ENCODE peak calls at places on chromosomes 12 and 14, in seven cellular contexts. S, A, T, D, V, Y and B are unnamed samples.

GRCh38 chr12:116466536-116466935 is 92.6 kb upstream of the MAP1LC3B2 start:
- DNase-seq in Y (no peak), V (no peak), T (peak), S (no peak), D (no peak), A (no peak), B (no peak)

GRCh38 chr14:105700622-105701288 is 174.4 kb downstream of the TMEM121 start:
- DNase-seq in D (no peak), T (peak), A (no peak), V (no peak), Y (no peak), S (no peak), B (peak)

GRCh38 chr12:79690156-79690605 is 583 bp downstream of the PAWR start:
- DNase-seq in T (peak), D (peak), S (peak), Y (no peak), V (peak), A (no peak), B (no peak)

GRCh38 chr14:68076451-68076850 is 256.9 kb downstream of the RAD51B start:
- DNase-seq in S (no peak), T (no peak), A (peak), V (no peak), D (peak), Y (no peak), B (peak)

GRCh38 chr14:89615421-89615820 is 198.4 kb upstream of the FOXN3 start:
- DNase-seq in A (no peak), Y (no peak), V (no peak), T (no peak), D (no peak), S (no peak), B (no peak)

GRCh38 chr12:55931317-55931779 is 386 bp downstream of the DGKA start:
- DNase-seq in T (no peak), D (no peak), V (no peak), Y (no peak), S (no peak), A (no peak), B (peak)

GRCh38 chr14:21647380-21647779 is 6.3 kb upstream of the OR4E2 start:
- DNase-seq in A (peak), V (no peak), S (no peak), D (peak), T (no peak), Y (no peak), B (peak)

GRCh38 chr12:132686831-132687210 is 321 bp downstream of the POLE start:
- DNase-seq in V (no peak), S (no peak), Y (no peak), D (no peak), T (no peak), A (no peak), B (peak)

GRCh38 chr12:47024463-47024862 is 55.0 kb upstream of the PCED1B start:
- DNase-seq in V (no peak), A (no peak), Y (no peak), D (no peak), T (no peak), S (no peak), B (no peak)

GRCh38 chr14:51302319-51303030 is 62.4 kb downstream of the TMX1 start:
- DNase-seq in D (no peak), A (peak), T (no peak), Y (no peak), S (no peak), V (no peak), B (peak)

GRCh38 chr14:20191396-20191795 is 700 bp downstream of the OR11G2 start:
- DNase-seq in V (no peak), T (no peak), S (no peak), Y (no peak), D (no peak), A (no peak), B (no peak)

GRCh38 chr14:50360093-50360492 is 36.6 kb downstream of the CDKL1 start:
- DNase-seq in S (no peak), T (no peak), A (no peak), Y (no peak), D (no peak), V (no peak), B (no peak)

GRCh38 chr14:43539210-43539609 is 967.9 kb downstream of the FSCB start:
- DNase-seq in A (peak), Y (no peak), V (peak), D (no peak), T (no peak), S (no peak), B (peak)

GRCh38 chr12:75208851-75209781 is 523 bp downstream of the KCNC2 start:
- DNase-seq in Y (no peak), D (no peak), V (no peak), S (peak), T (peak), A (peak), B (peak)

GRCh38 chr12:14884458-14884878 is 1.2 kb downstream of the MGP start:
- DNase-seq in V (peak), S (no peak), T (peak), A (peak), Y (peak), D (peak), B (peak)

DNA sequence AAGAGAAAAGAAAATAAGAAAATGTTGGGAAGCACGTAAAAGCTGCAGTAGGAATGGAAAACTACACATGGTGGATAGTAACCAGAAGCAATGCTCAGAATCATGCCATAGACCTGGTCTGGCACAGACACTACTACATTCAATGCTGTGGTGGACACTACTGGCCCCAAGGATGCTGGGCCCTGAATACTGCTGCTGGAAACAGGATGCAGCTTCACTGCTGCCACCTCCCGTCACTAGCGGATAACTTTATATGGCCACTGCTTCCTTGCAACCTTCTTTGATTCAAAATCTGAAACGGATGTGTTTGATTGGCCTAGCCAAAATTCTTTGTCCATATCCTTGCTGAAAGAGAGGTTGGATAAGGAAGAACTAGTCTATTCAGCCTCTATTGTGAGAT is 30.7 kb downstream of the ADCY6 start:
- DNase-seq in V (no peak), S (no peak), Y (no peak), T (no peak), A (no peak), D (no peak), B (no peak)
- TF ChIP-seq CTCF in V (no peak), S (no peak), Y (no peak), T (no peak), A (no peak), D (no peak), B (no peak)

GRCh38 chr12:131536766-131537165 is 174.1 kb upstream of the SFSWAP start:
- DNase-seq in D (no peak), Y (no peak), A (no peak), V (no peak), T (no peak), S (no peak), B (no peak)
- TF ChIP-seq CTCF in D (no peak), Y (no peak), A (no peak), V (no peak), T (no peak), S (no peak), B (no peak)

GRCh38 chr14:77105554-77105953 is 7.5 kb downstream of the CIPC start:
- DNase-seq in V (no peak), D (no peak), Y (no peak), T (no peak), S (no peak), A (no peak), B (no peak)
- TF ChIP-seq CTCF in V (no peak), D (no peak), Y (no peak), T (no peak), S (no peak), A (no peak), B (no peak)

GRCh38 chr12:6038160-6038559 is 86.3 kb downstream of the VWF start:
- DNase-seq in S (peak), T (no peak), Y (no peak), A (peak), D (peak), V (no peak), B (peak)
- TF ChIP-seq CTCF in S (peak), T (peak), Y (peak), A (peak), D (peak), V (peak), B (peak)

GRCh38 chr12:51823875-51824565 is 24.5 kb downstream of the FIGNL2 start:
- DNase-seq in A (peak), Y (peak), S (no peak), T (no peak), D (peak), V (no peak), B (peak)
- TF ChIP-seq CTCF in A (peak), Y (peak), S (no peak), T (peak), D (peak), V (peak), B (peak)